ENCODE peak calls at places on chromosomes 13 and 19, in seven cellular contexts. Y is activated CD4-positive, alpha-beta T cell treated with anti-CD3 and anti-CD28 coated beads, Interleukin-2, amount 10 ng/mL, durations not matched to agents 7 days and 5 days; M is lower leg skin; L is central memory CD4-positive, alpha-beta T cell; O is glutamatergic neuron; D is fibroblast of the conjunctiva; J is NCI-H345. U is an unnamed sample.

GRCh38 chr13:65856464-65856863 is 1373.7 kb downstream of the PCDH9 start:
- DNase-seq in Y (no peak), M (no peak), L (no peak), O (no peak), D (peak), J (no peak), U (no peak)

GRCh38 chr13:72728290-72728605 is 525 bp downstream of the BORA start:
- DNase-seq in Y (no peak), M (no peak), L (no peak), O (no peak), D (no peak), J (no peak), U (no peak)

GRCh38 chr19:40219721-40220276 is 1.6 kb upstream of the TTC9B start:
- DNase-seq in Y (no peak), M (no peak), L (no peak), O (no peak), D (no peak), J (peak), U (no peak)

GRCh38 chr13:75469087-75469486 is 12.9 kb downstream of the TBC1D4 start:
- DNase-seq in Y (no peak), M (peak), L (no peak), O (no peak), D (no peak), J (no peak), U (no peak)

GRCh38 chr13:51856027-51856736 is 5.6 kb upstream of the CCDC70 start:
- DNase-seq in Y (no peak), M (no peak), L (no peak), O (no peak), D (no peak), J (no peak), U (no peak)

GRCh38 chr13:29532136-29532535 is 63.4 kb downstream of the SLC7A1 start:
- DNase-seq in Y (no peak), M (no peak), L (no peak), O (no peak), D (no peak), J (no peak), U (no peak)

GRCh38 chr13:59422646-59423045 is 741.1 kb downstream of the DIAPH3 start:
- DNase-seq in Y (no peak), M (no peak), L (no peak), O (no peak), D (no peak), J (no peak), U (no peak)

GRCh38 chr19:42412661-42413076 is 14.5 kb downstream of the LIPE start:
- DNase-seq in Y (no peak), M (no peak), L (no peak), O (no peak), D (no peak), J (no peak), U (no peak)

GRCh38 chr19:49363265-49364082 is at the start of gene DKKL1:
- DNase-seq in Y (peak), M (peak), L (peak), O (peak), D (peak), J (no peak), U (peak)